ENCODE peak calls at places on chromosomes 16 and 17, in seven cellular contexts. O is PC-9, G is suprapubic skin, A is cardiac muscle cell, Q is psoas muscle, K is endothelial cell of umbilical vein, X is heart right ventricle. U is an unnamed sample. For H3K4me1, the result is how much of the 10 kb centered on the place peaks cover.

GRCh38 chr17:47708864-47709541 is 15.0 kb downstream of the TBKBP1 start:
- DNase-seq in O (peak), G (no peak), A (peak), Q (no peak), K (no peak), X (no peak), U (no peak)

GRCh38 chr16:10039220-10040096 is 142.8 kb downstream of the GRIN2A start:
- DNase-seq in O (no peak), G (no peak), A (peak), Q (no peak), K (no peak), X (peak), U (no peak)

GRCh38 chr16:68823401-68823800 is 19.9 kb upstream of the TANGO6 start:
- DNase-seq in O (peak), G (no peak), A (peak), Q (no peak), K (no peak), X (no peak), U (no peak)

GRCh38 chr16:2467301-2468141 is 3.6 kb upstream of the NTN3 start:
- DNase-seq in O (peak), G (peak), A (peak), Q (peak), K (peak), X (peak), U (no peak)

GRCh38 chr17:62188713-62189112 is 123.6 kb upstream of the MED13 start:
- DNase-seq in O (peak), G (no peak), A (no peak), Q (no peak), K (no peak), X (no peak), U (peak)

GRCh38 chr16:66525396-66526180 is 24.3 kb downstream of the TK2 start:
- DNase-seq in O (peak), G (no peak), A (peak), Q (no peak), K (no peak), X (no peak), U (no peak)

GRCh38 chr17:80422981-80423380 is 8.0 kb downstream of the ENDOV start:
- DNase-seq in O (no peak), G (no peak), A (no peak), Q (peak), K (no peak), X (peak), U (no peak)

GRCh38 chr16:74700206-74701040 is at the start of gene MLKL:
- DNase-seq in O (peak), G (peak), A (peak), Q (peak), K (peak), X (peak), U (peak)

DNA sequence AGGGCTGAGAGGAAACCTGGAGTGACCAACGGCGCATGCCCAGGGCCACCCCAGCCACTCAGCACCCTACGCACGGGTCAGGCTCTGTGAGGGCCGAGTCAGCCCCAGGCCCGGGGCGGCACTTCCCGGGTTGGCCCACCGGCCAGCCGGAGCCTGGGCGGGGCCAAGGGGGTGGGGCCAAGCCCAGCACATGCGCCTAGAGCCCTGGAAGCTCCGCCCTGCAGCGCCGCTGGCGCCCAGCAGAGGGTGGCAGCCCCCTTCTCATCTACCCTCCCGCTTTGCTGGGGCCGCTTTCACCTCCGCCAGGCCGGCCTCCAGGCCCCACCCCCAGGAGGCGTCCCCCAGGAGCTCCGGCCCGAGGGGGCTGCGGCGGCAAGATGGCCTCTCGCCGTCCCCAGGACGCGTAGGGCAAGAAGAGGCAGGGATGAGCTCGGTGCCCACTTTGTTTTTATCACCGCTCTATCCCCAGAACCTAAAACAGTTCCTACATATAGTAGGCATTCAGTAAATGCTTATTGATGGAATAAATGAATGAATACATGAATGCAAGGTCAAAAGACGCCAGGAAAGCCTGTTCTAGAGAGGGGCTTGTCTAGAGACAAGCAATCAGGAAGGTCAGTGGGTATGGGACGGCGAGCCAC is 31.3 kb downstream of the MYO18A start:
- DNase-seq in O (peak), G (peak), A (peak), Q (peak), K (peak), X (peak), U (peak)
- H3K4me3 ChIP-seq in O (peak), G (peak), A (peak), Q (peak), K (peak), X (peak), U (peak)

DNA sequence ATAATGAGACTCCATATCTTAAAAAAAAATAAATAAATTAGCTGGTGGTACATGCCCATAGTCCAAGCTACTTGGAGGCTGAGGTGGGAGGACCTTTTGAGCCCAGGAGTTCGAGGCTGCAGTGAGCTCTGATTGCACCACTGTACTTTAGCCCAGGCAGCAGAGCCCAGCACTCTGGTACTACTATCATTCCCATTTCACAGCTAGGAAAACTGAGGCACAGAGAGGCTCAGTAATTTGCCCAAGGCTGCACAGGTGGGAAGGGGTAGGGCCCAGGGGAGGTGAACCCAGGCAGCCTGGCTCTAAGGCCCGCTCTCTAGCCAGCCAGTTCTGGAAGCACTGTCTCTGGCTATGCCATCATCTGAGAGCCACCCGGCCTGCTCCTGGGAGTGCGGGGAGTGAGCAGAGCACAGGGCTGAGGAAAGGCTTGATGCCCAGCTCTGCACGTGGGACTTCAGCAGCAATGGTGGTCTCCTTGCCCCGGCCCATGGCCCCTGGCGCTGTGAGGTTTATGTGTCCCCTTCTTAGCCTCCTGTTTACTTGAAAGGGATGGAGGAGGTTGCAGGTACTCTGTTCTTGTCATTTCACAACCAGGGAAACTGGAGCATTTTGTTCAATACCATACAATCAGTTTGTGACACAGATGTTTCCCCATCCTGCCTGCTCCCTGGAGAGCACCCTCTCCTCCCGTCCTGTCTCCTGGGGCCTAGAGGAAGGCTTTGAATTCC is 222.3 kb downstream of the KATNIP start:
- DNase-seq in O (no peak), G (no peak), A (no peak), Q (no peak), K (no peak), X (no peak), U (no peak)
- H3K4me1 ChIP-seq in O (under half), G (under half), A (under half), Q (under half), K (under half), X (under half), U (under half)

GRCh38 chr17:42363231-42363630 is 25.0 kb downstream of the STAT3 start:
- DNase-seq in O (no peak), G (no peak), A (no peak), Q (no peak), K (no peak), X (no peak), U (no peak)

GRCh38 chr17:42361781-42362186 is 26.5 kb downstream of the STAT3 start:
- DNase-seq in O (no peak), G (no peak), A (no peak), Q (no peak), K (no peak), X (no peak), U (peak)

GRCh38 chr17:42365136-42365535 is 23.1 kb downstream of the STAT3 start:
- DNase-seq in O (no peak), G (no peak), A (peak), Q (no peak), K (peak), X (no peak), U (no peak)

GRCh38 chr17:42363767-42364585 is 24.3 kb downstream of the STAT3 start:
- DNase-seq in O (no peak), G (no peak), A (peak), Q (no peak), K (peak), X (no peak), U (no peak)

GRCh38 chr17:42362245-42362961 is 25.8 kb downstream of the STAT3 start:
- DNase-seq in O (no peak), G (no peak), A (no peak), Q (peak), K (no peak), X (no peak), U (no peak)
- H3K27ac ChIP-seq in O (no peak), G (peak), A (peak), Q (peak), K (no peak), X (peak), U (no peak)

DNA sequence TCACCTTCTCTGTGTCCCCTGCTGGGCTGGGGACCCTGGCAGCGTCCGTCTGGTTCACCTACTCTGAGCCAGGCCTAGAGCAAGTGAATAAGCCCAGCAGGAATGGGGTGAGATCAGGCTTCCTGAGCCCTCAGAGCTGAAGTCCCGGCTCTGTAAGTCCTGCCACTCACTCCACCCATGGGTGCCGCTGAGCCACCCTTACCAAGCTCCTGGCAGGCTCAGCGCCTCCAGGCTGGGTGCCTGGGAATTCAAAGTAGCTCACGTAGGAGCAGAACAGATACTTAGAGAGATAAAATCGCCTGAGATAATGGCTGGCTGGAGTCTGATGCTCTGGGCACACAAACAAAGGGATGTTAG is 9.8 kb upstream of the LASP1NB start:
- DNase-seq in O (no peak), G (no peak), A (no peak), Q (no peak), K (no peak), X (no peak), U (no peak)
- H3K4me3 ChIP-seq in O (no peak), G (no peak), A (no peak), Q (no peak), K (no peak), X (no peak), U (no peak)

GRCh38 chr17:40094874-40095273 is 5.5 kb downstream of the NR1D1 start:
- DNase-seq in O (no peak), G (no peak), A (no peak), Q (no peak), K (no peak), X (no peak), U (no peak)
- H3K4me1 ChIP-seq in O (under half), G (half or more), A (under half), Q (half or more), K (under half), X (half or more), U (under half)

U was measured in HepG2.